ENCODE peak calls at places on chromosomes 7 and 10, in eight cellular contexts. One of them, this sample, is unnamed.

GRCh38 chr10:70162892-70163201 is 7.5 kb downstream of the SAR1A start:
- DNase-seq in substantia nigra: no peak
- DNase-seq in aorta: no peak
- DNase-seq in OCI-LY7: no peak
- DNase-seq in endodermal cell: no peak
- DNase-seq in brain microvascular endothelial cell: no peak
- DNase-seq in iPS DF 6.9: no peak
- DNase-seq in CD8-positive, alpha-beta T cell: no peak
- DNase-seq in this sample: no peak

GRCh38 chr7:2546776-2547586 is 8.3 kb downstream of the BRAT1 start:
- DNase-seq in substantia nigra: no peak
- DNase-seq in aorta: no peak
- DNase-seq in OCI-LY7: no peak
- DNase-seq in endodermal cell: no peak
- DNase-seq in brain microvascular endothelial cell: no peak
- DNase-seq in iPS DF 6.9: no peak
- DNase-seq in CD8-positive, alpha-beta T cell: no peak
- DNase-seq in this sample: no peak

GRCh38 chr10:129955591-129956284 is 8.3 kb downstream of the EBF3 start:
- DNase-seq in substantia nigra: no peak
- DNase-seq in aorta: no peak
- DNase-seq in OCI-LY7: no peak
- DNase-seq in endodermal cell: no peak
- DNase-seq in brain microvascular endothelial cell: no peak
- DNase-seq in iPS DF 6.9: no peak
- DNase-seq in CD8-positive, alpha-beta T cell: no peak
- DNase-seq in this sample: no peak

GRCh38 chr7:98840604-98841508 is 29.0 kb downstream of the TMEM130 start:
- DNase-seq in substantia nigra: no peak
- DNase-seq in aorta: no peak
- DNase-seq in OCI-LY7: no peak
- DNase-seq in endodermal cell: no peak
- DNase-seq in brain microvascular endothelial cell: no peak
- DNase-seq in iPS DF 6.9: no peak
- DNase-seq in CD8-positive, alpha-beta T cell: no peak
- DNase-seq in this sample: no peak

GRCh38 chr7:63900394-63901203 is 98.0 kb upstream of the ZNF722 start:
- DNase-seq in substantia nigra: peak; percentile 71
- DNase-seq in aorta: peak; percentile 97
- DNase-seq in OCI-LY7: no peak
- DNase-seq in endodermal cell: no peak
- DNase-seq in brain microvascular endothelial cell: no peak
- DNase-seq in iPS DF 6.9: no peak
- DNase-seq in CD8-positive, alpha-beta T cell: peak; percentile 82
- DNase-seq in this sample: no peak

GRCh38 chr7:112204776-112205347 is 1.3 kb downstream of the DOCK4 start:
- DNase-seq in substantia nigra: no peak
- DNase-seq in aorta: no peak
- DNase-seq in OCI-LY7: peak; percentile 37
- DNase-seq in endodermal cell: no peak
- DNase-seq in brain microvascular endothelial cell: no peak
- DNase-seq in iPS DF 6.9: no peak
- DNase-seq in CD8-positive, alpha-beta T cell: no peak
- DNase-seq in this sample: no peak

GRCh38 chr7:24788075-24788474 is 30.8 kb upstream of the GSDME start:
- DNase-seq in substantia nigra: no peak
- DNase-seq in aorta: no peak
- DNase-seq in OCI-LY7: no peak
- DNase-seq in endodermal cell: no peak
- DNase-seq in brain microvascular endothelial cell: no peak
- DNase-seq in iPS DF 6.9: no peak
- DNase-seq in CD8-positive, alpha-beta T cell: no peak
- DNase-seq in this sample: no peak

GRCh38 chr10:119575998-119576397 is 20.8 kb downstream of the TIAL1 start:
- DNase-seq in substantia nigra: no peak
- DNase-seq in aorta: no peak
- DNase-seq in OCI-LY7: no peak
- DNase-seq in endodermal cell: no peak
- DNase-seq in brain microvascular endothelial cell: no peak
- DNase-seq in iPS DF 6.9: no peak
- DNase-seq in CD8-positive, alpha-beta T cell: no peak
- DNase-seq in this sample: no peak

GRCh38 chr7:29807179-29807841 is 1.0 kb downstream of the WIPF3 start:
- DNase-seq in substantia nigra: no peak
- DNase-seq in aorta: peak; percentile 79
- DNase-seq in OCI-LY7: no peak
- DNase-seq in endodermal cell: peak; percentile 86
- DNase-seq in brain microvascular endothelial cell: no peak
- DNase-seq in iPS DF 6.9: no peak
- DNase-seq in CD8-positive, alpha-beta T cell: no peak
- DNase-seq in this sample: no peak

GRCh38 chr10:17200035-17200884 is 1.2 kb downstream of the TRDMT1 start:
- DNase-seq in substantia nigra: no peak
- DNase-seq in aorta: no peak
- DNase-seq in OCI-LY7: peak; percentile 20
- DNase-seq in endodermal cell: no peak
- DNase-seq in brain microvascular endothelial cell: no peak
- DNase-seq in iPS DF 6.9: no peak
- DNase-seq in CD8-positive, alpha-beta T cell: no peak
- DNase-seq in this sample: no peak

GRCh38 chr10:90665905-90666662 is 191.8 kb downstream of the HTR7 start:
- DNase-seq in substantia nigra: no peak
- DNase-seq in aorta: no peak
- DNase-seq in OCI-LY7: no peak
- DNase-seq in endodermal cell: peak; percentile 77
- DNase-seq in brain microvascular endothelial cell: no peak
- DNase-seq in iPS DF 6.9: no peak
- DNase-seq in CD8-positive, alpha-beta T cell: no peak
- DNase-seq in this sample: no peak

GRCh38 chr7:102253973-102254370 is 32.7 kb upstream of the SH2B2 start:
- DNase-seq in substantia nigra: no peak
- DNase-seq in aorta: no peak
- DNase-seq in OCI-LY7: no peak
- DNase-seq in endodermal cell: no peak
- DNase-seq in brain microvascular endothelial cell: no peak
- DNase-seq in iPS DF 6.9: no peak
- DNase-seq in CD8-positive, alpha-beta T cell: no peak
- DNase-seq in this sample: no peak

GRCh38 chr10:67666416-67667043 is 29.5 kb downstream of the CTNNA3 start:
- DNase-seq in substantia nigra: no peak
- DNase-seq in aorta: no peak
- DNase-seq in OCI-LY7: peak; percentile 50
- DNase-seq in endodermal cell: no peak
- DNase-seq in brain microvascular endothelial cell: no peak
- DNase-seq in iPS DF 6.9: no peak
- DNase-seq in CD8-positive, alpha-beta T cell: no peak
- DNase-seq in this sample: no peak

GRCh38 chr10:1048349-1048731 is 579 bp downstream of the IDI1 start:
- DNase-seq in substantia nigra: no peak
- DNase-seq in aorta: peak; percentile 84
- DNase-seq in OCI-LY7: no peak
- DNase-seq in endodermal cell: no peak
- DNase-seq in brain microvascular endothelial cell: no peak
- DNase-seq in iPS DF 6.9: no peak
- DNase-seq in CD8-positive, alpha-beta T cell: peak; percentile 45
- DNase-seq in this sample: no peak

GRCh38 chr7:87599336-87599735 is 1.3 kb downstream of the ABCB1 start:
- DNase-seq in substantia nigra: no peak
- DNase-seq in aorta: no peak
- DNase-seq in OCI-LY7: peak; percentile 38
- DNase-seq in endodermal cell: no peak
- DNase-seq in brain microvascular endothelial cell: no peak
- DNase-seq in iPS DF 6.9: no peak
- DNase-seq in CD8-positive, alpha-beta T cell: peak; percentile 13
- DNase-seq in this sample: no peak

GRCh38 chr7:98995523-98996161 is 117.3 kb downstream of the TRRAP start:
- DNase-seq in substantia nigra: no peak
- DNase-seq in aorta: no peak
- DNase-seq in OCI-LY7: no peak
- DNase-seq in endodermal cell: no peak
- DNase-seq in brain microvascular endothelial cell: no peak
- DNase-seq in iPS DF 6.9: no peak
- DNase-seq in CD8-positive, alpha-beta T cell: no peak
- DNase-seq in this sample: no peak

GRCh38 chr7:114589436-114589835 is 174.8 kb downstream of the FOXP2 start:
- DNase-seq in substantia nigra: no peak
- DNase-seq in aorta: no peak
- DNase-seq in OCI-LY7: no peak
- DNase-seq in endodermal cell: no peak
- DNase-seq in brain microvascular endothelial cell: no peak
- DNase-seq in iPS DF 6.9: no peak
- DNase-seq in CD8-positive, alpha-beta T cell: no peak
- DNase-seq in this sample: no peak

GRCh38 chr10:101062231-101063161 is 707 bp downstream of the KAZALD1 start:
- DNase-seq in substantia nigra: peak; percentile 13
- DNase-seq in aorta: peak; percentile 87
- DNase-seq in OCI-LY7: peak; percentile 87
- DNase-seq in endodermal cell: peak; percentile 93
- DNase-seq in brain microvascular endothelial cell: no peak
- DNase-seq in iPS DF 6.9: no peak
- DNase-seq in CD8-positive, alpha-beta T cell: no peak
- DNase-seq in this sample: no peak

GRCh38 chr7:2011266-2012043 is 221.3 kb downstream of the MAD1L1 start:
- DNase-seq in substantia nigra: no peak
- DNase-seq in aorta: peak; percentile 56
- DNase-seq in OCI-LY7: no peak
- DNase-seq in endodermal cell: no peak
- DNase-seq in brain microvascular endothelial cell: no peak
- DNase-seq in iPS DF 6.9: no peak
- DNase-seq in CD8-positive, alpha-beta T cell: no peak
- DNase-seq in this sample: peak; percentile 49

GRCh38 chr10:62166331-62167154 is 102.1 kb downstream of the RTKN2 start:
- DNase-seq in substantia nigra: no peak
- DNase-seq in aorta: no peak
- DNase-seq in OCI-LY7: peak; percentile 76
- DNase-seq in endodermal cell: no peak
- DNase-seq in brain microvascular endothelial cell: no peak
- DNase-seq in iPS DF 6.9: no peak
- DNase-seq in CD8-positive, alpha-beta T cell: no peak
- DNase-seq in this sample: no peak

GRCh38 chr10:62159357-62159756 is 109.3 kb downstream of the RTKN2 start:
- DNase-seq in substantia nigra: no peak
- DNase-seq in aorta: no peak
- DNase-seq in OCI-LY7: no peak
- DNase-seq in endodermal cell: no peak
- DNase-seq in brain microvascular endothelial cell: no peak
- DNase-seq in iPS DF 6.9: no peak
- DNase-seq in CD8-positive, alpha-beta T cell: no peak
- DNase-seq in this sample: no peak

GRCh38 chr10:62162261-62162660 is 106.4 kb downstream of the RTKN2 start:
- DNase-seq in substantia nigra: no peak
- DNase-seq in aorta: no peak
- DNase-seq in OCI-LY7: no peak
- DNase-seq in endodermal cell: no peak
- DNase-seq in brain microvascular endothelial cell: no peak
- DNase-seq in iPS DF 6.9: no peak
- DNase-seq in CD8-positive, alpha-beta T cell: no peak
- DNase-seq in this sample: no peak

GRCh38 chr10:62165803-62166202 is 102.8 kb downstream of the RTKN2 start:
- DNase-seq in substantia nigra: no peak
- DNase-seq in aorta: no peak
- DNase-seq in OCI-LY7: no peak
- DNase-seq in endodermal cell: no peak
- DNase-seq in brain microvascular endothelial cell: no peak
- DNase-seq in iPS DF 6.9: no peak
- DNase-seq in CD8-positive, alpha-beta T cell: no peak
- DNase-seq in this sample: no peak

DNA sequence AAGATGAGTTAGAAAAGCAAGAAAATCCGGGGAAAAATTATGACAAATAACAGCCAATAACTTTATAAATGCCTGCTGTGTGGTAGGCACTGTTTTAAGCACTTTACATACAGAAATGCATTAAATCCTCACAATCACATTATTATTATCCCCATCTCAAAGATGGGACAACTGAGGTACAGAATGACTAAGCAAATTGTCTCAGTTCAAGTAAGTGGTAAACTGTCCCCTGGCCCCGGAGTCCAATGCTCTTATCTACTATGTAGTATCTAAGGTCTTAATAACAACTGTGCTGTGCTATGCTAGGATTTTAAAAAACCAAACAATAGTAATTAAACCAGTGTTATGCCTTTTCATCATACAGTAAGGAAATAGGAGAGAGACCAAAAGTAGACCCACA is 105.6 kb downstream of the RTKN2 start:
- DNase-seq in substantia nigra: no peak
- DNase-seq in aorta: no peak
- DNase-seq in OCI-LY7: no peak
- DNase-seq in endodermal cell: no peak
- DNase-seq in brain microvascular endothelial cell: no peak
- DNase-seq in iPS DF 6.9: no peak
- DNase-seq in CD8-positive, alpha-beta T cell: no peak
- DNase-seq in this sample: no peak
- H3K27ac ChIP-seq in substantia nigra: no peak overlapping the region
- H3K27ac ChIP-seq in aorta: no peak overlapping the region
- H3K27ac ChIP-seq in OCI-LY7: no peak overlapping the region
- H3K27ac ChIP-seq in endodermal cell: no peak overlapping the region
- H3K27ac ChIP-seq in brain microvascular endothelial cell: no peak overlapping the region
- H3K27ac ChIP-seq in iPS DF 6.9: no peak overlapping the region
- H3K27ac ChIP-seq in CD8-positive, alpha-beta T cell: no peak overlapping the region
- H3K27ac ChIP-seq in this sample: no peak overlapping the region

GRCh38 chr10:22229756-22230330 is 12.0 kb upstream of the EBLN1 start:
- DNase-seq in substantia nigra: no peak
- DNase-seq in aorta: no peak
- DNase-seq in OCI-LY7: peak; percentile 4
- DNase-seq in endodermal cell: no peak
- DNase-seq in brain microvascular endothelial cell: no peak
- DNase-seq in iPS DF 6.9: no peak
- DNase-seq in CD8-positive, alpha-beta T cell: no peak
- DNase-seq in this sample: no peak
- H3K27ac ChIP-seq in substantia nigra: peak overlapping the region; percentile 73
- H3K27ac ChIP-seq in aorta: no peak overlapping the region
- H3K27ac ChIP-seq in OCI-LY7: peak overlapping the region; percentile 25
- H3K27ac ChIP-seq in endodermal cell: no peak overlapping the region
- H3K27ac ChIP-seq in brain microvascular endothelial cell: peak overlapping the region; percentile 12
- H3K27ac ChIP-seq in iPS DF 6.9: no peak overlapping the region
- H3K27ac ChIP-seq in CD8-positive, alpha-beta T cell: peak overlapping the region; percentile 63
- H3K27ac ChIP-seq in this sample: peak overlapping the region; percentile 34

GRCh38 chr7:66739477-66739876 is 1.1 kb upstream of the RABGEF1 start:
- DNase-seq in substantia nigra: no peak
- DNase-seq in aorta: no peak
- DNase-seq in OCI-LY7: no peak
- DNase-seq in endodermal cell: no peak
- DNase-seq in brain microvascular endothelial cell: no peak
- DNase-seq in iPS DF 6.9: no peak
- DNase-seq in CD8-positive, alpha-beta T cell: no peak
- DNase-seq in this sample: no peak
- H3K27ac ChIP-seq in substantia nigra: no peak overlapping the region
- H3K27ac ChIP-seq in aorta: no peak overlapping the region
- H3K27ac ChIP-seq in OCI-LY7: peak overlapping the region; percentile 80
- H3K27ac ChIP-seq in endodermal cell: no peak overlapping the region
- H3K27ac ChIP-seq in brain microvascular endothelial cell: no peak overlapping the region
- H3K27ac ChIP-seq in iPS DF 6.9: no peak overlapping the region
- H3K27ac ChIP-seq in CD8-positive, alpha-beta T cell: peak overlapping the region; percentile 92
- H3K27ac ChIP-seq in this sample: peak overlapping the region; percentile 63

DNA sequence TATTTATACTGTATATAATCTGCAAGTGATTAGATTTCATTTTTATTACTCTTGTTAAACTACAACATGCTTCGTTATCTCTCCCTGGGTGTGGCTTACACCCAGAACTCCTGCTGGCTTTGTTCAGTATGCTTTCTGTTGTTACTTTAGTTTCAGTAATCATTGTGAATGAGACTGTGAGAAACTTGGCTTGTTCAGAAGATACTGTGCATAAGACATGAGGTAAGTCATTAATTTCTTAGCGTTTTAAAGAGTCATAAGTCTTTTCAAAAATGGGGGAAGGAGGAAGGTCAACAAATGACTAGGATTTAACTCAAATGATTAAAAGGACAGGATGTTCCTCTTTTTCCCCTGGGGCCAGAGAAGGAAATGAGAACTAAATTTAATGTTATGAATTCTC is 11.6 kb upstream of the ADD3 start:
- DNase-seq in substantia nigra: no peak
- DNase-seq in aorta: no peak
- DNase-seq in OCI-LY7: peak; percentile 23
- DNase-seq in endodermal cell: no peak
- DNase-seq in brain microvascular endothelial cell: no peak
- DNase-seq in iPS DF 6.9: no peak
- DNase-seq in CD8-positive, alpha-beta T cell: no peak
- DNase-seq in this sample: no peak
- H3K27ac ChIP-seq in substantia nigra: no peak overlapping the region
- H3K27ac ChIP-seq in aorta: no peak overlapping the region
- H3K27ac ChIP-seq in OCI-LY7: no peak overlapping the region
- H3K27ac ChIP-seq in endodermal cell: no peak overlapping the region
- H3K27ac ChIP-seq in brain microvascular endothelial cell: no peak overlapping the region
- H3K27ac ChIP-seq in iPS DF 6.9: no peak overlapping the region
- H3K27ac ChIP-seq in CD8-positive, alpha-beta T cell: no peak overlapping the region
- H3K27ac ChIP-seq in this sample: no peak overlapping the region